ENCODE peak calls at places on chromosome 17, in five cellular contexts. P, J, V, G and N are unnamed samples.

GRCh38 chr17:74444406-74444805 is 12.5 kb downstream of the GPRC5C start:
- DNase-seq in V (no peak), J (peak), P (no peak), G (no peak), N (no peak)

GRCh38 chr17:66191607-66192377 is at the start of gene CEP112:
- DNase-seq in G (peak), V (peak), J (peak), P (no peak), N (peak)

GRCh38 chr17:59221159-59221847 is 992 bp downstream of the GDPD1 start:
- DNase-seq in P (no peak), J (no peak), G (no peak), V (no peak), N (no peak)

GRCh38 chr17:45040459-45040858 is 11.0 kb downstream of the DCAKD start:
- DNase-seq in P (no peak), V (no peak), G (no peak), J (no peak), N (no peak)

GRCh38 chr17:12627177-12627629 is 38.5 kb upstream of the MYOCD start:
- DNase-seq in J (peak), G (peak), V (no peak), P (no peak), N (no peak)

GRCh38 chr17:16877102-16877501 is 94.8 kb downstream of the TNFRSF13B start:
- DNase-seq in P (no peak), G (no peak), J (no peak), V (no peak), N (peak)

GRCh38 chr17:66661411-66661843 is 173.5 kb upstream of the CACNG5 start:
- DNase-seq in G (peak), V (no peak), J (peak), P (no peak), N (no peak)

GRCh38 chr17:2925011-2925410 is 128.8 kb downstream of the RAP1GAP2 start:
- DNase-seq in J (no peak), P (no peak), V (no peak), G (no peak), N (no peak)

GRCh38 chr17:32519769-32520701 is 33.2 kb downstream of the CDK5R1 start:
- DNase-seq in P (no peak), V (no peak), J (peak), G (no peak), N (no peak)

GRCh38 chr17:44123356-44124117 is at the start of gene HDAC5:
- DNase-seq in G (peak), P (peak), J (peak), V (peak), N (peak)

GRCh38 chr17:75778861-75779249 is 5.8 kb upstream of the UNK start:
- DNase-seq in P (no peak), J (no peak), G (no peak), V (no peak), N (no peak)

GRCh38 chr17:45223541-45224528 is 2.1 kb downstream of the FMNL1 start:
- DNase-seq in P (no peak), G (no peak), V (no peak), J (no peak), N (no peak)

GRCh38 chr17:66835476-66835875 is 559 bp downstream of the CACNG5 start:
- DNase-seq in V (no peak), P (no peak), J (no peak), G (no peak), N (no peak)

GRCh38 chr17:9185688-9186289 is 164.5 kb downstream of the NTN1 start:
- DNase-seq in P (no peak), V (no peak), J (no peak), G (no peak), N (no peak)

GRCh38 chr17:80942360-80943345 is 49.0 kb upstream of the CHMP6 start:
- DNase-seq in J (peak), P (peak), V (no peak), G (peak), N (no peak)

GRCh38 chr17:45149037-45149668 is 878 bp downstream of the HEXIM1 start:
- DNase-seq in J (peak), G (peak), P (peak), V (peak), N (peak)

GRCh38 chr17:68296217-68297140 is 5.2 kb downstream of the ARSG start:
- DNase-seq in J (no peak), G (peak), P (peak), V (no peak), N (no peak)

GRCh38 chr17:17073627-17074521 is 31.6 kb downstream of the MPRIP start:
- DNase-seq in V (no peak), J (no peak), G (no peak), P (peak), N (no peak)

GRCh38 chr17:72931635-72932034 is 160.9 kb downstream of the SLC39A11 start:
- DNase-seq in J (no peak), V (no peak), P (no peak), G (no peak), N (no peak)

GRCh38 chr17:2871205-2871604 is 75.0 kb downstream of the RAP1GAP2 start:
- DNase-seq in G (no peak), V (no peak), J (no peak), P (no peak), N (no peak)

GRCh38 chr17:69485901-69486643 is 71.6 kb downstream of the MAP2K6 start:
- DNase-seq in J (no peak), V (no peak), G (no peak), P (no peak), N (no peak)

GRCh38 chr17:49575524-49576120 is at the start of gene NXPH3:
- DNase-seq in V (peak), J (no peak), G (peak), P (peak), N (peak)

GRCh38 chr17:52606590-52606989 is 448.1 kb upstream of the CA10 start:
- DNase-seq in V (no peak), G (no peak), P (no peak), J (no peak), N (no peak)

GRCh38 chr17:78915872-78916632 is 9.1 kb downstream of the TIMP2 start:
- DNase-seq in J (peak), G (no peak), V (no peak), P (no peak), N (no peak)

GRCh38 chr17:27345141-27345904 is 51.4 kb downstream of the WSB1 start:
- DNase-seq in P (no peak), J (peak), V (no peak), G (peak), N (no peak)

GRCh38 chr17:9771465-9771864 is 19.9 kb downstream of the DHRS7C start:
- DNase-seq in V (no peak), P (no peak), G (no peak), J (no peak), N (no peak)

GRCh38 chr17:50147841-50148225 is 2.6 kb downstream of the PPP1R9B start:
- DNase-seq in G (no peak), V (no peak), J (no peak), P (no peak), N (no peak)

GRCh38 chr17:48639136-48639535 is 13.0 kb upstream of the HOXB9 start:
- DNase-seq in P (no peak), G (no peak), V (no peak), J (no peak), N (no peak)

GRCh38 chr17:47698749-47699535 is 5.0 kb downstream of the TBKBP1 start:
- DNase-seq in J (peak), G (peak), V (peak), P (no peak), N (no peak)

GRCh38 chr17:72725432-72726068 is 366.9 kb downstream of the SLC39A11 start:
- DNase-seq in P (peak), G (peak), J (peak), V (peak), N (no peak)

GRCh38 chr17:17532991-17533390 is 36.8 kb upstream of the RASD1 start:
- DNase-seq in P (no peak), G (no peak), V (no peak), J (no peak), N (no peak)

GRCh38 chr17:14736631-14737030 is 435.8 kb downstream of the HS3ST3B1 start:
- DNase-seq in V (no peak), P (no peak), G (no peak), J (no peak), N (no peak)
- TF ChIP-seq CTCF in V (no peak), P (no peak), G (no peak), J (no peak), N (no peak)

GRCh38 chr17:63945851-63946439 is 13.8 kb upstream of the CD79B start:
- DNase-seq in V (no peak), P (no peak), G (no peak), J (no peak), N (no peak)

GRCh38 chr17:63942309-63942985 is 10.3 kb upstream of the CD79B start:
- DNase-seq in V (no peak), G (no peak), J (no peak), P (no peak), N (no peak)

GRCh38 chr17:63944736-63945499 is 12.8 kb upstream of the CD79B start:
- DNase-seq in P (no peak), G (no peak), V (no peak), J (no peak), N (no peak)

GRCh38 chr17:63941751-63942150 is 9.6 kb upstream of the CD79B start:
- DNase-seq in J (no peak), P (no peak), V (no peak), G (no peak), N (no peak)

DNA sequence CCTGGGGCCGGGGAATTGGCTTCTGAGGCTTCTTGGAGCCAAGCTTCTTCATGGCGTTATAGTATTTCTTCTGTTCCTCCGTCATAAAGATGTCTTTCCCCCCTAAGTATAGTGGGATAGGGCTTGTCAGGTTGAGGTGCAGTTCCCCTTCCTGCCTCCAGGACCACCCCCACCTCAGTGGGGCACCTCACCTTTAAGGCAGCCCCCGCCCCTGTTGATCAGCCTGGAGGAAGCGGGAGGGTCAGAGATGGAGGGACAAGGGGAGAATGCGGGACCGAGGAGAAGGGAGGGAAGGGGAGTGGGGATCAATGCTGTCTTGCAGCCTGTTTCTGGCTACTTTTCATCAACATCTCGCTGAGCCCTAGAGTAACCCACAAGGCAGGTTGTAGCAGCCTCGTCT is 11.6 kb upstream of the CD79B start:
- DNase-seq in P (no peak), V (no peak), G (no peak), J (no peak), N (no peak)
- TF ChIP-seq CTCF in P (no peak), V (peak), G (no peak), J (no peak), N (no peak)

DNA sequence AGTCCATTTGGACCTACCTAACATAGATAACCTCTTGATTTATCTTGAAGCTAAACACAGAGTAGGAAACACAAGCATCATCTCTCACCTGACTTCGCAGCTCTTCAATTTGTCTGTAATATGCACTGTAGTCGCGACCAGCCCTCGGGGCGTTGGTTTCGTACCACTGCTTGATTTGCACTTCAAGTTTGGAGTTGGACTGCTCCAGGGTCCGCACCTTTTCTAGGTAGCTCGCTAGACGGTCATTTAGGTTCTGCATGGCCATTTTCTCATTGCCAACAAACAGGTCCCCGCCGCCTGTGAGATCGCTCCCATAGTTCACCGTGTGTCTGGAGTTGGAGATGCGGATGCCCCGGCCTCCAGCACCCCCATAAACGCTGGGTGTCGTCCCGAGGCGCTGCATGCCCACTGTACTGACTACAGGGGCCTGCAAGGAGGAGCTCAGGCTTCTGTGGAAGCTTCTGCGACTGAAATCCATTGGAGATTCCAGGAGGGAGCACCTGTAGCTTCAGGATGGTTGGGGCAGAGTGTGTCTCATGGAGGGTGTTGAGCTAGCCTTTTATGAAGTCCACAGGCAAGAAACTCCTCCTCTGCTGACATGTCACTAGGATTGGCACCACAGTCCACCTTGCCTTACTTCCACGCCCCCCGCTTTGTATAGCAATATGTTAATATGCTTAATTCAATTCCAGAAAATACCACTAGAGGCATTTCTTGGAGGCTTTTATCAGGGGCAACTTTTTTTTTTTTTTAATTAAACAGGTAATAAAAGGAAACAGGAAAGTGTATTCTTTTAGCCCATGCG is at the start of gene KRT20:
- DNase-seq in J (no peak), G (no peak), V (no peak), P (no peak), N (no peak)
- TF ChIP-seq CTCF in J (no peak), G (no peak), V (peak), P (no peak), N (peak)

GRCh38 chr17:38353668-38354067 is 2.0 kb downstream of the SOCS7 start:
- DNase-seq in V (no peak), J (no peak), P (no peak), G (no peak), N (no peak)

GRCh38 chr17:38350035-38350434 is 1.6 kb upstream of the SOCS7 start:
- DNase-seq in J (no peak), G (no peak), V (no peak), P (no peak), N (no peak)

GRCh38 chr17:38352245-38353083 is 820 bp downstream of the SOCS7 start:
- DNase-seq in J (peak), P (no peak), V (no peak), G (no peak), N (no peak)

GRCh38 chr17:38353084-38353604 is 1.5 kb downstream of the SOCS7 start:
- DNase-seq in G (no peak), V (no peak), J (no peak), P (no peak), N (no peak)

DNA sequence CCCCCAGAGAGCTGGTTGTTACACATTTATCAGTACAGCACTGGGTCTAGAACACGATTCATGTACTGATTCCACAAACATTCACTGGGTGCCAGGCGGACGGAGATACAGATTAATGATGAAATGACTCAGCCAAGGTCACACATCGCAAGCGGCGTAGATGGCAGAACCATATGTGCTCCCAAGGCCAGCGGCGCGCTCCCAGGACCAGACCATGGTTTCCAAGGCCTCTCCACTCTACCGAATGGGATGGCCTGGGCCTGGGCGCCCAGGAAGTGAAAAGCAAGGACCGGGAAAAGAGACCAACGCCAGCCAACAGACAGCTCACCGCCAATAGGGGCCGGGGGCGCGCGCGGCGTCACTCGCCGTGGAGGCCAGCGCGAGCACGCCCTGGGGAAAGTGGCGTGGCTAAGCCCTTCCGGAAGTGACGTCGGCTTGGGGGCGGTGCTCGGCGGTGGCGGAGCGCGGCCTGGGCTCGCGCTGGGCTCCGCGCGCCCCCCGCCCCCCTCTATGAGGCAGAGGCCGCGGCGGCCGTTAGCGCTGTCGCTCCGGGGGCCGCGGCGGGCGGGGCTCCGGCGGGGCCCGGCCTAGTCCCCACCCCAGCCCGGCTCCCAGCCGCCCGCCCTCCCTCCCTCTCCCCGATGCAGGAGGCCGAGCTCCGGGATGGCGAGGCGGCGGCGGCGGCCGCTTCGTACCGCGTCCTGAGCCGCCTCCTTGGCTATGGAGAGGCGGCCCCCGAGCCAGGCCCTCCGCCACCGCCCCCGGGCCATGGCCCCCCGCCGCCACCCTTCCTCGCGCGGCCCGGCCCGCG is at the start of gene SOCS7:
- DNase-seq in V (peak), J (peak), G (peak), P (peak), N (peak)
- TF ChIP-seq CTCF in V (no peak), J (no peak), G (no peak), P (no peak), N (no peak)

GRCh38 chr17:57255776-57256681 is at the start of gene MSI2:
- DNase-seq in V (peak), J (peak), P (peak), G (peak), N (peak)
- TF ChIP-seq CTCF in V (no peak), J (no peak), P (no peak), G (no peak), N (no peak)